ENCODE peak calls at places on chromosomes 6 and 20, in four cellular contexts. H is transverse colon, Z is epithelial cell of esophagus, R is A673. X is an unnamed sample.

GRCh38 chr20:25073544-25073943 is 8.4 kb downstream of the VSX1 start:
- DNase-seq in Z (no peak), R (no peak), H (no peak), X (no peak)

GRCh38 chr6:33880746-33881145 is 76.9 kb upstream of the MLN start:
- DNase-seq in R (no peak), Z (no peak), H (peak), X (no peak)

GRCh38 chr6:107618672-107619071 is 128.8 kb downstream of the SOBP start:
- DNase-seq in Z (no peak), H (peak), R (no peak), X (peak)

GRCh38 chr6:4264076-4264475 is 128.7 kb upstream of the ECI2 start:
- DNase-seq in R (no peak), Z (peak), H (no peak), X (no peak)

GRCh38 chr6:128139519-128139918 is 238.7 kb upstream of the THEMIS start:
- DNase-seq in Z (peak), H (no peak), R (no peak), X (no peak)

GRCh38 chr6:154359679-154360078 is 3.1 kb upstream of the IPCEF1 start:
- DNase-seq in Z (no peak), R (no peak), H (no peak), X (no peak)

GRCh38 chr6:51487937-51488336 is 599.5 kb downstream of the PKHD1 start:
- DNase-seq in R (no peak), H (no peak), Z (no peak), X (no peak)

GRCh38 chr6:76003686-76004085 is 68.8 kb downstream of the IMPG1 start:
- DNase-seq in Z (no peak), H (no peak), R (no peak), X (no peak)

GRCh38 chr20:21046413-21047070 is 59.6 kb downstream of the LINC00237 start:
- DNase-seq in Z (no peak), R (no peak), H (no peak), X (no peak)

GRCh38 chr6:109579361-109579760 is 96.3 kb upstream of the ZBTB24 start:
- DNase-seq in R (peak), H (no peak), Z (peak), X (peak)

GRCh38 chr6:149026530-149026942 is 279.7 kb downstream of the UST start:
- DNase-seq in H (no peak), Z (peak), R (peak), X (no peak)

GRCh38 chr6:150128425-150128824 is 14.4 kb upstream of the PPP1R14C start:
- DNase-seq in H (no peak), R (no peak), Z (no peak), X (no peak)

GRCh38 chr6:82712826-82713225 is 349.2 kb downstream of the TPBG start:
- DNase-seq in R (no peak), H (no peak), Z (peak), X (peak)

GRCh38 chr6:97645757-97646156 is 362.7 kb upstream of the MMS22L start:
- DNase-seq in R (no peak), H (no peak), Z (no peak), X (no peak)

GRCh38 chr6:38234934-38235678 is 404.6 kb downstream of the BTBD9 start:
- DNase-seq in Z (no peak), R (no peak), H (no peak), X (peak)

GRCh38 chr20:58457083-58457680 is 58.0 kb downstream of the APCDD1L start:
- DNase-seq in H (no peak), Z (peak), R (no peak), X (no peak)

GRCh38 chr6:10511477-10511876 is 9.7 kb upstream of the GCNT2 start:
- DNase-seq in R (no peak), H (no peak), Z (peak), X (no peak)

GRCh38 chr20:63234693-63235398 is 859 bp upstream of the BIRC7 start:
- DNase-seq in R (no peak), H (peak), Z (peak), X (peak)

GRCh38 chr20:31440012-31440659 is at the start of gene DEFB123:
- DNase-seq in H (no peak), Z (no peak), R (no peak), X (no peak)

GRCh38 chr6:71533939-71534379 is 245.3 kb downstream of the OGFRL1 start:
- DNase-seq in H (no peak), Z (peak), R (peak), X (peak)

GRCh38 chr20:49814057-49814675 is 1.5 kb downstream of the SLC9A8 start:
- DNase-seq in H (no peak), Z (peak), R (no peak), X (no peak)

GRCh38 chr6:105346052-105346451 is 56.8 kb downstream of the PREP start:
- DNase-seq in R (peak), H (no peak), Z (peak), X (no peak)

GRCh38 chr6:56595490-56596122 is 47.1 kb downstream of the DST start:
- DNase-seq in R (peak), H (peak), Z (peak), X (peak)

GRCh38 chr20:18288748-18289705 is 700 bp downstream of the ZNF133 start:
- DNase-seq in Z (peak), R (no peak), H (no peak), X (peak)

GRCh38 chr6:124755321-124755720 is 206.9 kb upstream of the RNF217 start:
- DNase-seq in Z (no peak), R (no peak), H (no peak), X (no peak)

GRCh38 chr20:49595811-49596545 is 28.0 kb upstream of the PTGIS start:
- DNase-seq in Z (no peak), R (no peak), H (no peak), X (peak)

GRCh38 chr6:87617405-87617804 is 27.5 kb downstream of the ORC3 start:
- DNase-seq in H (no peak), Z (no peak), R (no peak), X (no peak)

GRCh38 chr6:81054011-81054410 is 698.5 kb downstream of the TENT5A start:
- DNase-seq in H (no peak), Z (no peak), R (no peak), X (no peak)

GRCh38 chr6:141667580-141668309 is 465.0 kb upstream of the GJE1 start:
- DNase-seq in H (no peak), R (no peak), Z (peak), X (no peak)

GRCh38 chr6:7073810-7074525 is 33.8 kb upstream of the RREB1 start:
- DNase-seq in H (peak), R (no peak), Z (no peak), X (peak)

GRCh38 chr20:32906200-32906599 is 47.5 kb downstream of the EFCAB8 start:
- DNase-seq in Z (no peak), R (no peak), H (no peak), X (no peak)

GRCh38 chr6:108944707-108945685 is 96.8 kb downstream of the ARMC2 start:
- DNase-seq in R (no peak), H (no peak), Z (peak), X (no peak)

GRCh38 chr6:87879144-87879861 is 168.3 kb upstream of the SPACA1 start:
- DNase-seq in H (peak), R (no peak), Z (no peak), X (no peak)

GRCh38 chr20:61643631-61644386 is 391.7 kb downstream of the CDH4 start:
- DNase-seq in R (peak), Z (no peak), H (no peak), X (no peak)

DNA sequence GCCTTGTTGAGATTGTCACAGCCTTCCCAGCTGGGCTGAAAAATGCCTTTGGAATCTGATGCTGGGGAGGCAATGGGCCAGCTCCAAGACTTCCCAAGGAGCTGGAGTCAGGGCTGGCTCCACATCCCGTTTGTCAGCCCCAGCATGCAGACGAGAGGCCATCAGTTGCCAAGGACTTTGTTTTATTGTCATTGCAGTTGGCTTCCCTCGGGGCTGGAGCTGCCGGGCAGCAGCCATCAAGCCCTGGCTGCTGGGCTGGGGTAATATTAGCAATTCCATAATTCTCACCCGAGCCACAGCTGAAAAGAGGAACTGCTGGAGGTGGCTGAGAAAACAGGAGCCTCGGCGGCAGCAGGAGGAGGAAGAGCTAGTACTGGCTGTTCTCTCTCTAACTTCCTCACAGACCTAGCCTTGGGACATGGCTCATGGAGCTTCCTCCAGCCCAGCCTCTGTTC is 182.5 kb downstream of the CDC5L start:
- DNase-seq in R (no peak), Z (no peak), H (peak), X (no peak)
- TF ChIP-seq CTCF in R (no peak), Z (no peak), H (no peak), X (no peak)

GRCh38 chr20:51604851-51605250 is 62.3 kb upstream of the NFATC2 start:
- DNase-seq in Z (no peak), H (no peak), R (no peak), X (no peak)
- TF ChIP-seq CTCF in Z (no peak), H (no peak), R (no peak), X (no peak)

GRCh38 chr20:4156411-4156810 is 141.1 kb upstream of the RNF24 start:
- DNase-seq in R (no peak), H (no peak), Z (peak), X (no peak)

GRCh38 chr20:4153661-4154238 is 138.4 kb upstream of the RNF24 start:
- DNase-seq in H (no peak), Z (no peak), R (no peak), X (no peak)

GRCh38 chr20:4153251-4153650 is 137.9 kb upstream of the RNF24 start:
- DNase-seq in H (peak), Z (no peak), R (peak), X (no peak)

GRCh38 chr20:4155953-4156352 is 140.6 kb upstream of the RNF24 start:
- DNase-seq in Z (no peak), R (no peak), H (no peak), X (no peak)

GRCh38 chr20:4154958-4155411 is 139.6 kb upstream of the RNF24 start:
- DNase-seq in R (no peak), H (peak), Z (no peak), X (no peak)
- TF ChIP-seq CTCF in R (no peak), H (no peak), Z (no peak), X (no peak)

GRCh38 chr20:36682311-36682710 is 36.3 kb upstream of the SLA2 start:
- DNase-seq in Z (no peak), R (no peak), H (no peak), X (no peak)

GRCh38 chr20:36672991-36673390 is 27.0 kb upstream of the SLA2 start:
- DNase-seq in H (no peak), Z (no peak), R (no peak), X (no peak)

GRCh38 chr20:36676701-36677421 is 30.9 kb upstream of the SLA2 start:
- DNase-seq in R (no peak), Z (no peak), H (no peak), X (no peak)

DNA sequence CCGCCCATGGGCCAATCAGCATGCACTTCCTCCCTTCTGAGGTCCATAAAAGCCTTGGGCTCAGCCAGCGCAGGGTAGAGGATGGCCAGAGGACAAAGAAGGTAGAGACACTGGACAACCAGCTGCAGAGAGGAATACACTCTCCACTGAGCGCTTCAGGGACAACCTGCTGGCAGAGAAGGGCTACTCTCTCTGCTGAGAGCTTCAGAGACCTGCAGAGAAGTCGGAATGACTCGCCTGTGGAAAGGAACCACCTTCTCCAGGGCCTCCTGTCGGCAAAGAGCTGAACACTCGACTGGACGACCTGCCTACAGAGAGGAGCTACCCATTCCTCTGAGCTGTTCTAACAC is 31.4 kb upstream of the SLA2 start:
- DNase-seq in R (no peak), H (no peak), Z (no peak), X (no peak)
- TF ChIP-seq CTCF in R (no peak), H (no peak), Z (no peak), X (no peak)

GRCh38 chr6:158619922-158620801 is 24.4 kb downstream of the DYNLT1 start:
- DNase-seq in H (no peak), Z (no peak), R (no peak), X (no peak)
- TF ChIP-seq CTCF in H (no peak), Z (no peak), R (no peak), X (no peak)

GRCh38 chr6:14193524-14193923 is 76.0 kb downstream of the CD83 start:
- DNase-seq in R (no peak), Z (no peak), H (no peak), X (no peak)

GRCh38 chr6:14194483-14194882 is 76.9 kb downstream of the CD83 start:
- DNase-seq in R (no peak), Z (no peak), H (no peak), X (no peak)

GRCh38 chr6:14192186-14192788 is 74.7 kb downstream of the CD83 start:
- DNase-seq in R (no peak), H (no peak), Z (peak), X (no peak)

GRCh38 chr6:14197118-14197517 is 79.5 kb downstream of the CD83 start:
- DNase-seq in Z (no peak), H (no peak), R (no peak), X (no peak)

DNA sequence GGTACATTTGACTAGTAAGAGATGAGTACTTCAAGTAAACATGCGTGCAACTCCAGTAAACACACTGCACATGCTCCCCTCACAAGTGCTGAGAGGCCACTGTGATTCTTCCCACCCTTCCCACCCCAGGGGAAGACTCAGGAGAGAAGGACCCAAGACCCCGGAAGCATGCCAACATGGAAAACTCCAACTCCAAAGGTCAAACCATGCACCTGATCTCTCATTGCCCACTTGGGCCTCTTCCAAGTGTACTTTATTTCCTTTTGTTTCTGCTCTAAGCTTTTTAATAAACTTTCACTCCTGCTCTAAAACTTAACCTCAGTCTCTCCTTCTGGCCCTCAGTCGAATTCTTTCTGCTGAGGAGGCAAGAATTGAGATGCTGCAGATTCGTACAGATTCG is 78.5 kb downstream of the CD83 start:
- DNase-seq in R (no peak), H (no peak), Z (no peak), X (no peak)
- TF ChIP-seq CTCF in R (no peak), H (no peak), Z (no peak), X (no peak)

X was measured in GM13976.